ENCODE peak calls at places on chromosomes 6 and 20, in eight cellular contexts. A, I, L, J, R, G, N and K are unnamed samples.

GRCh38 chr6:158220786-158221442 is 52.8 kb downstream of the GTF2H5 start:
- DNase-seq in A (peak), I (peak), L (peak), J (peak), R (peak), G (peak), N (peak), K (peak)

GRCh38 chr6:117976030-117976651 is 69.1 kb downstream of the SLC35F1 start:
- DNase-seq in A (no peak), I (no peak), L (no peak), J (no peak), R (peak), G (peak), N (peak), K (peak)

GRCh38 chr20:46022411-46023147 is 6.4 kb upstream of the SLC12A5 start:
- DNase-seq in A (no peak), I (peak), L (peak), J (peak), R (peak), G (peak), N (peak), K (peak)

GRCh38 chr20:58906894-58907293 is 54.4 kb downstream of the GNAS start:
- DNase-seq in A (no peak), I (no peak), L (no peak), J (no peak), R (no peak), G (no peak), N (peak), K (peak)

GRCh38 chr6:160831751-160832150 is 129.7 kb downstream of the PLG start:
- DNase-seq in A (no peak), I (no peak), L (no peak), J (no peak), R (no peak), G (no peak), N (no peak), K (no peak)

GRCh38 chr20:42082611-42083010 is 464.4 kb upstream of the CHD6 start:
- DNase-seq in A (no peak), I (no peak), L (peak), J (no peak), R (peak), G (peak), N (peak), K (no peak)

GRCh38 chr20:19918965-19919329 is 98.2 kb upstream of the NAA20 start:
- DNase-seq in A (no peak), I (peak), L (no peak), J (no peak), R (no peak), G (no peak), N (no peak), K (no peak)

GRCh38 chr20:19598117-19598516 is 159.9 kb upstream of the RIN2 start:
- DNase-seq in A (no peak), I (no peak), L (no peak), J (no peak), R (no peak), G (no peak), N (no peak), K (no peak)

GRCh38 chr6:2432258-2432657 is 186.9 kb upstream of the GMDS start:
- DNase-seq in A (no peak), I (no peak), L (no peak), J (no peak), R (no peak), G (peak), N (peak), K (peak)

GRCh38 chr6:95743591-95743990 is 166.3 kb downstream of the MANEA start:
- DNase-seq in A (no peak), I (no peak), L (no peak), J (no peak), R (no peak), G (no peak), N (no peak), K (no peak)

GRCh38 chr20:5540091-5540490 is 210.1 kb upstream of the SHLD1 start:
- DNase-seq in A (no peak), I (no peak), L (no peak), J (no peak), R (no peak), G (no peak), N (no peak), K (no peak)

GRCh38 chr6:31307669-31308049 is 35.8 kb upstream of the HLA-C start:
- DNase-seq in A (no peak), I (no peak), L (no peak), J (no peak), R (no peak), G (no peak), N (no peak), K (no peak)

GRCh38 chr6:84304881-84305280 is 77.4 kb upstream of the CEP162 start:
- DNase-seq in A (no peak), I (no peak), L (no peak), J (no peak), R (peak), G (no peak), N (no peak), K (no peak)

GRCh38 chr20:44475694-44476560 is at the start of gene TTPAL:
- DNase-seq in A (peak), I (peak), L (peak), J (peak), R (peak), G (peak), N (peak), K (peak)
- TF ChIP-seq CTCF in A (peak), I (no peak), L (peak), J (no peak), R (peak), G (peak), N (peak), K (peak)

GRCh38 chr6:125858427-125859320 is 67.9 kb downstream of the NCOA7 start:
- DNase-seq in A (peak), I (peak), L (peak), J (no peak), R (peak), G (peak), N (peak), K (peak)
- TF ChIP-seq CTCF in A (peak), I (peak), L (no peak), J (no peak), R (no peak), G (peak), N (peak), K (peak)

GRCh38 chr20:34302312-34302722 is 838 bp downstream of the AHCY start:
- DNase-seq in A (no peak), I (no peak), L (no peak), J (no peak), R (no peak), G (peak), N (peak), K (peak)
- TF ChIP-seq CTCF in A (no peak), I (peak), L (peak), J (no peak), R (peak), G (no peak), N (no peak), K (no peak)

DNA sequence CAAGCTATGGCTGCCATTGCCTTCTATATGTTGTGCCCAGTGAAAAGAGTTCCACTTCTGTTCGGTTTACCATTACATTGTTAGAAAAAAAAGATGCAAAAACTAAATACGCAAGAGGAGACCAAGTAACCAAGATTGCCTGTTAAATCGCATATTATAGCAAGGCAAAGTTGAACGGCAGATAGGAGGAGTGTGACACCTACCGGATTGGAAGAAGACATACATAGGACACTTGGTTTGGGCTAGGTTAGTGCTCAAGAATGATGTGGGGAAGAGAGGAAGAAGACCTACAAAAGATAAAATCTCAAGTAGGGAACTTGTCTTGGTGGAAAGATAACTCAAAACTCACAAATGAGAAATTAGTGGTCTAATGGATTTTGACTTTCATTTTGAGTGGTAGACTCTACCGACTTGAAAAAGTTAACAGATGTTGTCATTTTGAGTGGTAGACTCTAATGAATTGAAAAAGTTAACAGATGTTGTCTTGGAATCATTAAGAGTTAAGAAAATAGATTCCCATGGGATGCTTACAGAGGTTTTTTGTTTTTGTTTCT is 95.5 kb downstream of the F13A1 start:
- DNase-seq in A (no peak), I (no peak), L (no peak), J (no peak), R (peak), G (no peak), N (no peak), K (no peak)
- TF ChIP-seq CTCF in A (no peak), I (no peak), L (no peak), J (no peak), R (peak), G (no peak), N (no peak), K (no peak)

DNA sequence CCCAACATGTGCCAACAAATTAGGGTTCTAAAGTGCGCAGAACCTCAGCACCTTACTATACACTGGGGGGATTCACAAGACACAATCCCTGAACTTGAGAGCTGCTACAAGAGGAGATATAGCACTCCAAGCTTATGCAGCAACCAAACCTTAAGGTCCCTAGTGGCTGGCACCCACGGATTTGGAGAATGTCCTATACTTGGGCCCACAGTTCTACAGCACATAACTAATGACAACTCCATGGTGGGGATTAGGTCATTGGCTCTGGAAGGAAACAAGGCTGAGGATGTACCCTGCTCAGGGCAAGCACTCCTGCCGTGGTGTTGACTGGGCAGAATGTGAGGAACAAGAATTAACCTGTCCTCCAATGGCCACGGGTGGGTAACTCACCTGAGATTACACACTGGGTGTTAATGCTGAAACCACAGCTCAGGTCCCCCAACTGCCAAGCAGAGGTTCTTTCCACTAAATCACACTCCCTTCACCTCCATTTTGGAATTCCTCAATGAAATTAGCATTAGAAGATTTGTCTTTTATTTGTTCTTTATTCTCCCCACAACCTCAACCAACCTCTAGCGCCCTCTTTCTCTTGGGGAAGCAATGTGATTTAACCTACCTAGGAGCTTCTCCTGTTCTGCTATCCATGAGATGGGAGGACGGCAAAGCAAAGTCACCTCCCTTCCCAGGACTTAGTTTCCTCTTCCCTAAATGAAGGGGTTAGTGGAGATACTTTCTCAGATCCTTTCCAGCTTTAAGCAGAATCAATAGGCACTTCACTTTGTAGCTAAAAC is 32.0 kb downstream of the TRERF1 start:
- DNase-seq in A (no peak), I (no peak), L (no peak), J (no peak), R (no peak), G (no peak), N (no peak), K (no peak)
- TF ChIP-seq CTCF in A (no peak), I (no peak), L (no peak), J (no peak), R (no peak), G (no peak), N (no peak), K (peak)

DNA sequence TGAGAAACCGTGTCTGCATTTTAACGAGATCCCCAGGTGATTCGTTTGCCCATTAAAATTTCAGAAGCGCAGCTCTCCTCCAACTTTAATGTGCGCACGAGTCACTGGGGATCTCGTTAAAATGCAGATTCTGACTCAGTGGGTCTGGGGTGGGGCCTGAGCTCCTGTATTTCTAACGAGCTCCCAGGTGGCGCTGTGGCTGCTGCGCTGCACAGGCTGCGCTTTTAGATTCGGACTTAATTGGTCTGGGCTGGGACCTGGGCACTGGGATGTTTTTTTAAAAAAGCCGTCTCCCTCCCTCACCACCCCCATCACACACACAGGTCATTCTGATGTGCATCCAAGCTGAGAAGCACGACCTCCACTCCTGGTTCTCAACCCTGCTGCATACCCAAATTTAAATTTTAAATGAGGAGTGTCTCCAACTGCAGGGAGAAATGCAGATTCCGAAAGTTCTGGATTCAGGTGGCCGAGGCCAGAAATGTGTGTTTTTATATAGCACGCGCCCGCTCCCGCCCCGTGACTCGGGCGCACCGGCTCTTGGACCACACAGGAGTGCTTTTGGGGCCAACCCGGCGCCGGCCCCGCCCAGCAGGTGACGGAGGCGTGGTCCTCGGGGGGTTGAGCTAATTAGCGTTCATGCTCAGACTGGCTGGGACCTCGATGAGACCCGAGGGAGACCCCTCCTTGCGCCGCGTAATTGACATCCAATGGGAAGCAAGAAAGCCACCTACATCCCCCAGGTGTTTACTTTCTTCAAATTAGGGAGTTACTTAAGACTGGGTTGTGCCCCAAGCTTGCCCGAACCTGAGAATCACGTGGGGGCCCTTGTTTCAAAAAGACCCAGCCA is 85.8 kb downstream of the ZFP64 start:
- DNase-seq in A (no peak), I (peak), L (no peak), J (no peak), R (no peak), G (peak), N (peak), K (peak)
- TF ChIP-seq CTCF in A (no peak), I (no peak), L (no peak), J (no peak), R (no peak), G (peak), N (peak), K (peak)

DNA sequence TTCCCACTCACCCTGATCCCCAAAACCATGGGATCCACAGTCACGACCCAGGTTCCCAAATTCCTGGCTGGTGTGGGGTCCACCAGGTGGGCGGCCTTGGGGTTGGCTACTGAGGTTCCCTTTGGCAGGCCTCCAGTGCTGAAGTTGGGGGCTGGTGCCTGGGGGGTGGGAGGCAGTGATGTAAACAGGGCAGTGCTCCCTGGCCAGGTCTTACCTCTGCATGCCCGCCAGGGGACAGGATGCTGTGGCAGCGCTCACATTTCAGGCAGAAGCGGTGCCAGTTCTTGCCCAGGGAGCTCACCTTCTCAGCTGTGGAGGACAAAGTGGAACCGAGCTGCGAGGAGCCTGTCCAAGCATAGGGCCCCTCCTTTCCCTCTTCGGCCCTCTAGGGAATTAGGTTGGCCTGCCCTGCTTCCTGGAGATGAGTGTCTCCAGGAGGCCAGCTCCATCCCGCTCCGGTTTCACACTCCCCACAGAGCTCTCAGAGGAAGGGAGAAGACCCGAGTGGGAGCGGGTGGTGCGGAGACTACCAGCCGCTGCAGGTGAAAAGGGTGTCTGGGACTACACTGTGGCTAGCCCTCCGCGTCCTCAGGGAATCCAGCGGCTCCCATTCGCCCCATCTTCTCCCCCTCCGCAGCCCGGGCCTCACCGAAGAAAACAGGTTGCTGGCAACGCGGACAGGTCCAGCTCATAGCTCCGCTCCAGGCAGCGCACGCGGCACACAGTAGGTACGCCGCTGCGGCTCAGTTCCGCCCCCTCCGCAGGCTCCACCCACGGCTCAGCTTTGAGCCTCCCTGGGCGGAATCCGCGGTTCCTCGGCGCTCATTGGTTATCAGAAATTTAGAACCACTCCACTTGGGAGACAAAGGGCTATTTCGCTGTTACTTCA is at the start of gene CRIP3:
- DNase-seq in A (no peak), I (no peak), L (peak), J (peak), R (no peak), G (peak), N (peak), K (peak)
- TF ChIP-seq CTCF in A (peak), I (peak), L (no peak), J (peak), R (no peak), G (peak), N (peak), K (peak)

GRCh38 chr20:47501483-47502270 is at the start of gene NCOA3:
- DNase-seq in A (peak), I (peak), L (peak), J (peak), R (peak), G (peak), N (peak), K (peak)
- TF ChIP-seq CTCF in A (peak), I (peak), L (peak), J (peak), R (peak), G (no peak), N (peak), K (peak)

GRCh38 chr6:138691595-138692057 is 81.9 kb upstream of the CCDC28A start:
- DNase-seq in A (no peak), I (no peak), L (no peak), J (no peak), R (no peak), G (peak), N (peak), K (peak)
- TF ChIP-seq CTCF in A (no peak), I (no peak), L (no peak), J (no peak), R (no peak), G (no peak), N (no peak), K (no peak)

GRCh38 chr6:10424005-10424404 is 9.1 kb upstream of the TFAP2A start:
- DNase-seq in A (no peak), I (no peak), L (no peak), J (no peak), R (peak), G (no peak), N (no peak), K (no peak)

GRCh38 chr6:10425177-10425972 is 10.5 kb upstream of the TFAP2A start:
- DNase-seq in A (no peak), I (no peak), L (no peak), J (no peak), R (no peak), G (no peak), N (peak), K (no peak)

GRCh38 chr6:10429638-10430427 is 15.0 kb upstream of the TFAP2A start:
- DNase-seq in A (no peak), I (no peak), L (no peak), J (no peak), R (peak), G (peak), N (peak), K (peak)

GRCh38 chr6:10426781-10427279 is 12.0 kb upstream of the TFAP2A start:
- DNase-seq in A (no peak), I (no peak), L (no peak), J (no peak), R (no peak), G (no peak), N (no peak), K (no peak)

GRCh38 chr6:10425973-10426780 is 11.3 kb upstream of the TFAP2A start:
- DNase-seq in A (peak), I (peak), L (no peak), J (no peak), R (peak), G (peak), N (peak), K (peak)
- TF ChIP-seq CTCF in A (no peak), I (no peak), L (no peak), J (no peak), R (no peak), G (peak), N (no peak), K (no peak)